ENCODE peak calls at places on chromosomes 3 and 15, in nine cellular contexts. X, V, C, A, Y, W, E, R and U are unnamed samples.

GRCh38 chr3:148880681-148881080 is 15.6 kb downstream of the CPA3 start:
- DNase-seq in W (no peak), E (peak), R (peak), C (no peak), V (no peak), Y (no peak), A (no peak), X (no peak), U (no peak)

GRCh38 chr3:171462224-171462623 is 2.0 kb upstream of the TNIK start:
- DNase-seq in W (no peak), A (no peak), C (no peak), R (no peak), X (no peak), V (no peak), Y (no peak), E (no peak), U (no peak)

GRCh38 chr3:12198301-12198700 is 39.6 kb upstream of the TIMP4 start:
- DNase-seq in Y (no peak), X (peak), W (peak), R (no peak), E (peak), V (no peak), A (no peak), C (no peak), U (no peak)

GRCh38 chr3:111999924-112000835 is 1.5 kb downstream of the TAGLN3 start:
- DNase-seq in X (no peak), R (no peak), E (no peak), C (no peak), V (no peak), A (no peak), Y (no peak), W (no peak), U (no peak)

GRCh38 chr3:29642393-29643033 is 361.6 kb downstream of the RBMS3 start:
- DNase-seq in W (peak), V (no peak), E (no peak), A (peak), C (no peak), Y (peak), X (peak), R (no peak), U (peak)

GRCh38 chr15:78873796-78874761 is 1.4 kb downstream of the MORF4L1 start:
- DNase-seq in C (no peak), A (no peak), E (peak), W (no peak), X (peak), V (no peak), R (no peak), Y (no peak), U (no peak)

GRCh38 chr3:178602864-178603263 is 66.6 kb downstream of the KCNMB2 start:
- DNase-seq in Y (no peak), E (no peak), C (no peak), X (no peak), R (no peak), V (no peak), W (no peak), A (no peak), U (no peak)

GRCh38 chr3:100060685-100061484 is 53.4 kb downstream of the FILIP1L start:
- DNase-seq in Y (no peak), R (no peak), E (no peak), V (no peak), X (no peak), C (no peak), A (no peak), W (no peak), U (no peak)

GRCh38 chr3:163939926-163940325 is 1138.4 kb downstream of the SI start:
- DNase-seq in E (no peak), A (no peak), X (no peak), R (no peak), Y (peak), V (no peak), C (no peak), W (peak), U (no peak)

GRCh38 chr3:188533172-188533571 is 379.2 kb downstream of the LPP start:
- DNase-seq in X (no peak), W (no peak), Y (no peak), C (no peak), V (no peak), A (no peak), R (no peak), E (no peak), U (no peak)